ENCODE peak calls at places on chromosomes 6 and 20, in four cellular contexts. F is K562, D is HepG2, I is H1. U is an unnamed sample.
A peak's percentile ranks its signal among the peaks of the same experiment; 100 is the strongest.

GRCh38 chr6:88629838-88630462 is 333.5 kb downstream of the RNGTT start:
- DNase-seq in I (peak; percentile 62), F (no peak), D (no peak), U (peak; percentile 10)

GRCh38 chr6:25882066-25882496 is 8.0 kb upstream of the SLC17A3 start:
- DNase-seq in D (no peak), I (peak; percentile 72), F (no peak), U (peak; percentile 10)

GRCh38 chr20:17570347-17571152 is 675 bp downstream of the DSTN start:
- DNase-seq in D (peak; percentile 61), I (peak; percentile 64), F (peak; percentile 15), U (no peak)

GRCh38 chr6:50586074-50586473 is 127.3 kb upstream of the TFAP2D start:
- DNase-seq in D (no peak), I (no peak), F (no peak), U (no peak)

GRCh38 chr20:62995481-62995880 is 11.3 kb downstream of the BHLHE23 start:
- DNase-seq in D (no peak), I (no peak), F (no peak), U (no peak)

GRCh38 chr6:159360306-159360705 is 191.1 kb downstream of the FNDC1 start:
- DNase-seq in I (no peak), D (no peak), F (no peak), U (no peak)

GRCh38 chr20:53202781-53203180 is 230.6 kb downstream of the TSHZ2 start:
- DNase-seq in D (no peak), I (no peak), F (no peak), U (no peak)

GRCh38 chr6:7939186-7939863 is 28.7 kb upstream of the TXNDC5 start:
- DNase-seq in I (no peak), D (no peak), F (no peak), U (no peak)

GRCh38 chr6:152695317-152696043 is 2.2 kb upstream of the MYCT1 start:
- DNase-seq in F (no peak), I (no peak), D (no peak), U (no peak)

GRCh38 chr6:112014483-112014882 is 39.4 kb upstream of the CCN6 start:
- DNase-seq in D (no peak), I (no peak), F (no peak), U (no peak)

GRCh38 chr20:3815703-3816315 is 4.5 kb upstream of the AP5S1 start:
- DNase-seq in F (no peak), D (no peak), I (no peak), U (no peak)

GRCh38 chr6:163926642-163927041 is 512.1 kb downstream of the QKI start:
- DNase-seq in F (no peak), D (no peak), I (no peak), U (no peak)

GRCh38 chr6:35294308-35294945 is 3.2 kb upstream of the DEF6 start:
- DNase-seq in D (peak; percentile 62), F (peak; percentile 82), I (no peak), U (peak; percentile 65)

GRCh38 chr6:84441456-84441855 is 214.0 kb upstream of the CEP162 start:
- DNase-seq in I (no peak), D (no peak), F (no peak), U (no peak)

GRCh38 chr6:19838442-19839236 is 1.5 kb downstream of the ID4 start:
- DNase-seq in D (peak; percentile 95), I (peak; percentile 75), F (no peak), U (peak; percentile 27)

GRCh38 chr20:59032713-59033059 is 551 bp upstream of the ATP5F1E start:
- DNase-seq in I (no peak), D (peak; percentile 54), F (no peak), U (peak; percentile 46)

GRCh38 chr6:89120371-89120770 is 2.5 kb upstream of the SRSF12 start:
- DNase-seq in F (no peak), D (no peak), I (no peak), U (peak; percentile 37)

GRCh38 chr20:51002633-51003032 is 20.3 kb downstream of the KCNG1 start:
- DNase-seq in D (no peak), I (no peak), F (no peak), U (no peak)

GRCh38 chr6:134317471-134318131 is at the start of gene SGK1:
- DNase-seq in I (peak; percentile 66), D (no peak), F (no peak), U (peak; percentile 18)

GRCh38 chr6:134381926-134382325 is 64.0 kb upstream of the SGK1 start:
- DNase-seq in I (no peak), F (no peak), D (no peak), U (no peak)

DNA sequence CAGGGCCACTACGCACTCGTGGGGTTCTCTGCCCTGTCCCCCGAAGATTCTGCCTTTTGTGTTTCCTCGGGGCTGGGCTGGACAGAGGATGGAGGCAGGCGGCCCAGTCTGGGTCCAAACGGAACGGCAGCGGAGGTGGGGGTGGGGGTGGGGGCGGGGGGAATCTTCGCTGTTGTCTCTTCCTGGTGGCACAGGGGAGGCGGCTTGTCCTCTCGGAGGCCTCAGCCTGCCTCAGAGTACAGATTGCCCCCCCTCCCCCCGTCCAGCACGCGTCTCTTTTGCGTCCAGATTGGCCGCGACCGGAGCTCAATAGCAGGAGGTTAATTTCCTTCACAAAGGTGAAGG is 1.4 kb upstream of the INSM1 start:
- DNase-seq in I (no peak), F (no peak), D (no peak), U (no peak)
- TF ChIP-seq RNF2 in I (no peak), F (no peak), D (no peak), U (no peak)

GRCh38 chr20:49045440-49046086 is 549 bp upstream of the CSE1L start:
- DNase-seq in D (peak; percentile 29), I (no peak), F (peak; percentile 24), U (no peak)
- TF ChIP-seq RNF2 in D (no peak), I (no peak), F (no peak), U (no peak)

GRCh38 chr6:148816117-148816516 is 69.3 kb downstream of the UST start:
- DNase-seq in I (no peak), D (no peak), F (no peak), U (no peak)

GRCh38 chr6:148822819-148823218 is 76.0 kb downstream of the UST start:
- DNase-seq in F (no peak), D (no peak), I (no peak), U (no peak)

GRCh38 chr6:148817689-148818088 is 70.9 kb downstream of the UST start:
- DNase-seq in D (no peak), I (no peak), F (no peak), U (no peak)

GRCh38 chr6:148819852-148820251 is 73.0 kb downstream of the UST start:
- DNase-seq in I (no peak), D (no peak), F (no peak), U (no peak)

DNA sequence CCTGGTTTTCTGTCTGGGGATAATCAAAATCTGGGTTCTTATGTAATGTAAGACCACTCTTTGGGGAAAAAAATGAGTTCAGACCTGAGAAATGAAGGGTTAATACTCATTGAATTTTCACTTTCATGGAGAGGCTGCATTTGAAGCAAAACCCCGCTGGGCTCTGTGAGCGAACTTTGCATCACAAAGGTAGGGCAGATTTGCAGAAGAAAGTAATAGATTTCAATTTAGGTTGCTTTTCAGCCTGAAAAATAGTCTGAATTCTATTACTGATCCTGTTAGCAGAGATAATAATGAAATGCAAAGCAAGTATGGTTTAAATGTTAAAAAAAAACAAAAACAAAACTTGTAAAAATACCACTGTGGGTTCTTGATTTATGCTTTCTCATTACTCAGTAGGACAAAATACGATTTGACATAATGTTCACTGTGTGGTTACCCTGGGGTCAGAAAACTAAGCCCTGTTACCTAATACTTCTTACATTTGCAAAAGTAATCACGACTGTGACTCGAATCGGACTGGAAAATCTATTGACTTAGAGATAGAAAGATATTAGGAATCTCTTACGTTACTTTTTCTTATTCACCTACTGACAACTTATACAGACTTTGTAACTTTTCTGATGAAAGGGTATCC is 72.2 kb downstream of the UST start:
- DNase-seq in F (no peak), D (no peak), I (no peak), U (no peak)
- TF ChIP-seq RNF2 in F (no peak), D (no peak), I (no peak), U (no peak)

DNA sequence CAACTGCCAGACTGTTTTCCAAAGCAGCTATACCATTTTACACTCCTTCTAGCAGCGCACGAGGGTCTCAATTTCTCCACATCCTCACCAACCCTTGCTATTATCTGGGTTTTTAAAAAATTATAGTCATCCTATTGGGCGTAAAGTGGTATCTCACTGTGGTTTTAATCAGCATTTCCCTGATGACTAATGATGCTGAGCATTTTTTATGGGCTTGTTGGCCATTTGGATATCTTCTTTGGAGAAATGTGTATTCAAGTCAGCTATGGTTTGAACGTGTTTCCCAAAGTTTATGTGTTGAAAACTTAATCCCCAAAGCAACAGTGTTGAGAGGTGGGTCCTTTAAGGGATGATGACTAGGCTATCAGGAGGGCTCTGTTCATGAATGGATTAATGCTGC is 6.7 kb downstream of the MCUR1 start:
- DNase-seq in D (no peak), F (no peak), I (no peak), U (no peak)
- TF ChIP-seq RNF2 in D (no peak), F (no peak), I (no peak), U (no peak)

DNA sequence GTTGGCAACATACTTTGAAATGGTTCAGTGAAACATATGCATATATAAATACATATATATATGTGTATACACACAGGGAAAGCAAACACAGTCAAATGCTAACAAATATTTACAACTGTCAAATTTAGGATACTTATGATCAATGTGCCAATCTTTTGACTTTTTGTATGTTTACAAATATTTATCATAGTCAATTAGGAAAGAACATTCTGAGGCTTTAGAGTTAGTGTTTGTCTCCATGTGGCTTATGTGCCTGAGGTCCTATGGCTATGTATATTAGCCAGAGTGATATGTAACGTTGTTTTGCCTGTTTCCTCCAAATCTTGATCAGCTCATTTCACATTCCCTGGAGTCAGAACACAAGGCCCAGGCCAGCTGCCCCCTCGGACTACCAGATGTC is 126.5 kb upstream of the MAN1A1 start:
- DNase-seq in I (no peak), F (no peak), D (no peak), U (no peak)
- TF ChIP-seq RNF2 in I (no peak), F (no peak), D (no peak), U (no peak)

GRCh38 chr6:170438861-170439260 is 114.2 kb downstream of the PSMB1 start:
- DNase-seq in D (no peak), F (no peak), I (no peak), U (no peak)

GRCh38 chr6:170436209-170436809 is 116.8 kb downstream of the PSMB1 start:
- DNase-seq in D (no peak), F (no peak), I (no peak), U (no peak)

GRCh38 chr6:170439366-170440351 is 113.4 kb downstream of the PSMB1 start:
- DNase-seq in I (no peak), F (no peak), D (no peak), U (no peak)

GRCh38 chr6:170438402-170438753 is 114.7 kb downstream of the PSMB1 start:
- DNase-seq in D (peak; percentile 91), I (peak; percentile 78), F (peak; percentile 60), U (peak; percentile 62)

DNA sequence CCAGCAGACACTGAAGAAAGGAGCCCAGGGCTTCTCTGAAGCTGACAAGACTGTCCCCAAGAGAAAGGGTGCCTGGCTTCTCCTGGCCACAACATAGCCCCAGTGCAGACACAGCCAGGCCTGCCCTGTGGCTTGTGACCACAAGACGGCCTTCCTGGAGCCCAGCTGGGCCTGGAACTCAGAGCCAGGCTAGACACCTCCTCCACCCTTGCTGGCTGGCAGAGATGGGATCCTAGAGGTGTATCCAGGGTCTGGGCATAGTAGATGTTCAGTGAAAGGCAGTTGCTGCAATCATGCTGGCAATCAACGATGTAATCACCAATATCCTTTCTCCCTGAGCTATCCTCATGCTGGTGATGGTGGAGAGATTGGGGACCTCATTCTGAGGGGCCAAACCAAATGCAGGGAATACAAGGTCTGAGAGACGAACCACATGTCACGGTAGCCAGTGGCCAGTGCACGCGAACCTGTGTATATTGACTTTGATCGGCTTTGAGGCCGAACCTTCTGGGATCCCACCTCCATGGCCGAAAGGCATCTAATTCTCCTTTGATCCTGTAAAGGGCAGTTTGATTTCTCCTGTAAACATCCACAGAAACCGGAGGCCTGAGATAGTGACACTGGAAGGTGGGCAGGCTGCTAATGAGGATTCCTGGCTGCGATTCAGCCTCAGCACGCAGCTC is 115.2 kb downstream of the PSMB1 start:
- DNase-seq in F (no peak), D (no peak), I (no peak), U (no peak)
- TF ChIP-seq RNF2 in F (no peak), D (no peak), I (no peak), U (no peak)

U was measured in A549.